ENCODE peak calls at places on chromosomes 3 and 15, in eight cellular contexts. One of them, this sample, is unnamed.

GRCh38 chr3:196793224-196793623 is 53.6 kb downstream of the PAK2 start:
- DNase-seq in esophagus muscularis mucosa: no peak
- DNase-seq in HFF-Myc: peak; percentile 20
- DNase-seq in ascending aorta: no peak
- DNase-seq in lung: no peak
- DNase-seq in heart right ventricle: no peak
- DNase-seq in IMR-90: peak; percentile 97
- DNase-seq in lower leg skin: no peak
- DNase-seq in this sample: no peak

GRCh38 chr3:172138792-172139507 is 99.6 kb downstream of the FNDC3B start:
- DNase-seq in esophagus muscularis mucosa: no peak
- DNase-seq in HFF-Myc: no peak
- DNase-seq in ascending aorta: no peak
- DNase-seq in lung: peak; percentile 65
- DNase-seq in heart right ventricle: peak; percentile 68
- DNase-seq in IMR-90: peak; percentile 40
- DNase-seq in lower leg skin: no peak
- DNase-seq in this sample: peak; percentile 74

GRCh38 chr3:160801386-160802118 is 45.5 kb downstream of the PPM1L start:
- DNase-seq in esophagus muscularis mucosa: no peak
- DNase-seq in HFF-Myc: no peak
- DNase-seq in ascending aorta: peak; percentile 25
- DNase-seq in lung: no peak
- DNase-seq in heart right ventricle: peak; percentile 56
- DNase-seq in IMR-90: peak; percentile 0
- DNase-seq in lower leg skin: peak; percentile 87
- DNase-seq in this sample: peak; percentile 83

GRCh38 chr3:90062018-90062417 is 954.6 kb downstream of the EPHA3 start:
- DNase-seq in esophagus muscularis mucosa: no peak
- DNase-seq in HFF-Myc: no peak
- DNase-seq in ascending aorta: no peak
- DNase-seq in lung: no peak
- DNase-seq in heart right ventricle: no peak
- DNase-seq in IMR-90: peak; percentile 2
- DNase-seq in lower leg skin: no peak
- DNase-seq in this sample: no peak

GRCh38 chr3:117998071-117998470 is 1036.6 kb downstream of the IGSF11 start:
- DNase-seq in esophagus muscularis mucosa: no peak
- DNase-seq in HFF-Myc: no peak
- DNase-seq in ascending aorta: no peak
- DNase-seq in lung: no peak
- DNase-seq in heart right ventricle: no peak
- DNase-seq in IMR-90: peak; percentile 74
- DNase-seq in lower leg skin: no peak
- DNase-seq in this sample: no peak

GRCh38 chr3:45665101-45665572 is 24.1 kb upstream of the SACM1L start:
- DNase-seq in esophagus muscularis mucosa: no peak
- DNase-seq in HFF-Myc: no peak
- DNase-seq in ascending aorta: no peak
- DNase-seq in lung: no peak
- DNase-seq in heart right ventricle: peak; percentile 76
- DNase-seq in IMR-90: peak; percentile 39
- DNase-seq in lower leg skin: no peak
- DNase-seq in this sample: peak; percentile 65

GRCh38 chr3:46545695-46546630 is 20.1 kb downstream of the LRRC2 start:
- DNase-seq in esophagus muscularis mucosa: peak; percentile 89
- DNase-seq in HFF-Myc: no peak
- DNase-seq in ascending aorta: no peak
- DNase-seq in lung: no peak
- DNase-seq in heart right ventricle: no peak
- DNase-seq in IMR-90: no peak
- DNase-seq in lower leg skin: no peak
- DNase-seq in this sample: no peak

GRCh38 chr3:101144080-101144479 is 150.9 kb upstream of the ABI3BP start:
- DNase-seq in esophagus muscularis mucosa: no peak
- DNase-seq in HFF-Myc: no peak
- DNase-seq in ascending aorta: no peak
- DNase-seq in lung: no peak
- DNase-seq in heart right ventricle: no peak
- DNase-seq in IMR-90: no peak
- DNase-seq in lower leg skin: no peak
- DNase-seq in this sample: no peak

GRCh38 chr3:119559441-119559963 is at the start of gene CD80:
- DNase-seq in esophagus muscularis mucosa: no peak
- DNase-seq in HFF-Myc: peak; percentile 5
- DNase-seq in ascending aorta: no peak
- DNase-seq in lung: peak; percentile 45
- DNase-seq in heart right ventricle: peak; percentile 34
- DNase-seq in IMR-90: peak; percentile 38
- DNase-seq in lower leg skin: no peak
- DNase-seq in this sample: peak; percentile 27

GRCh38 chr3:189486556-189486955 is 144.6 kb upstream of the TP63 start:
- DNase-seq in esophagus muscularis mucosa: no peak
- DNase-seq in HFF-Myc: no peak
- DNase-seq in ascending aorta: no peak
- DNase-seq in lung: no peak
- DNase-seq in heart right ventricle: no peak
- DNase-seq in IMR-90: no peak
- DNase-seq in lower leg skin: no peak
- DNase-seq in this sample: no peak

GRCh38 chr3:103127116-103127630 is 692.4 kb downstream of the ZPLD1 start:
- DNase-seq in esophagus muscularis mucosa: no peak
- DNase-seq in HFF-Myc: no peak
- DNase-seq in ascending aorta: no peak
- DNase-seq in lung: no peak
- DNase-seq in heart right ventricle: no peak
- DNase-seq in IMR-90: no peak
- DNase-seq in lower leg skin: no peak
- DNase-seq in this sample: no peak

GRCh38 chr3:47404955-47405790 is 24.4 kb downstream of the PTPN23 start:
- DNase-seq in esophagus muscularis mucosa: no peak
- DNase-seq in HFF-Myc: no peak
- DNase-seq in ascending aorta: no peak
- DNase-seq in lung: no peak
- DNase-seq in heart right ventricle: no peak
- DNase-seq in IMR-90: no peak
- DNase-seq in lower leg skin: no peak
- DNase-seq in this sample: no peak

GRCh38 chr15:63368503-63368902 is 13.1 kb downstream of the CA12 start:
- DNase-seq in esophagus muscularis mucosa: no peak
- DNase-seq in HFF-Myc: no peak
- DNase-seq in ascending aorta: no peak
- DNase-seq in lung: no peak
- DNase-seq in heart right ventricle: no peak
- DNase-seq in IMR-90: no peak
- DNase-seq in lower leg skin: no peak
- DNase-seq in this sample: no peak
- H3K4me3 ChIP-seq in esophagus muscularis mucosa: no peak overlapping the region
- H3K4me3 ChIP-seq in HFF-Myc: no peak overlapping the region
- H3K4me3 ChIP-seq in ascending aorta: no peak overlapping the region
- H3K4me3 ChIP-seq in lung: no peak overlapping the region
- H3K4me3 ChIP-seq in heart right ventricle: no peak overlapping the region
- H3K4me3 ChIP-seq in IMR-90: no peak overlapping the region
- H3K4me3 ChIP-seq in lower leg skin: no peak overlapping the region
- H3K4me3 ChIP-seq in this sample: no peak overlapping the region

DNA sequence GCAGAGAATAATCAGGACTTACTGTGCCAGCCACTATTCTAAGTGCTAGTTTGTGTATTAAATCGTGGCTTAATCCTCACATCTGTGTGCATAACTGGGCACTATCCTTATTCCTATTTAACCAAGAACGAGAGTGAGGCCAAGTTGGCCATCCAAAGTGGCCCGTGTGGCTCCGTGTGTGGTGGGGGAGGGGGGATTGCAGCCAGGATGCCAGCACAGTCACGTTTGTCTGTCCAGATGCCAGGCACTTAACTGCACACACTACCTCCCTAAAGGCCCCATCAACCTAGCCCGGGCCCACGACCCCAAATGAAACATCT is 64.4 kb upstream of the POLG start:
- DNase-seq in esophagus muscularis mucosa: no peak
- DNase-seq in HFF-Myc: no peak
- DNase-seq in ascending aorta: no peak
- DNase-seq in lung: no peak
- DNase-seq in heart right ventricle: no peak
- DNase-seq in IMR-90: no peak
- DNase-seq in lower leg skin: no peak
- DNase-seq in this sample: no peak
- H3K4me3 ChIP-seq in esophagus muscularis mucosa: peak overlapping the region; percentile 54
- H3K4me3 ChIP-seq in HFF-Myc: no peak overlapping the region
- H3K4me3 ChIP-seq in ascending aorta: peak overlapping the region; percentile 33
- H3K4me3 ChIP-seq in lung: no peak overlapping the region
- H3K4me3 ChIP-seq in heart right ventricle: no peak overlapping the region
- H3K4me3 ChIP-seq in IMR-90: no peak overlapping the region
- H3K4me3 ChIP-seq in lower leg skin: no peak overlapping the region
- H3K4me3 ChIP-seq in this sample: no peak overlapping the region

GRCh38 chr3:6861989-6862879 is 1.3 kb downstream of the GRM7 start:
- DNase-seq in esophagus muscularis mucosa: no peak
- DNase-seq in HFF-Myc: no peak
- DNase-seq in ascending aorta: no peak
- DNase-seq in lung: no peak
- DNase-seq in heart right ventricle: no peak
- DNase-seq in IMR-90: no peak
- DNase-seq in lower leg skin: no peak
- DNase-seq in this sample: no peak

GRCh38 chr3:6860149-6860548 is 766 bp upstream of the GRM7 start:
- DNase-seq in esophagus muscularis mucosa: no peak
- DNase-seq in HFF-Myc: no peak
- DNase-seq in ascending aorta: no peak
- DNase-seq in lung: no peak
- DNase-seq in heart right ventricle: no peak
- DNase-seq in IMR-90: no peak
- DNase-seq in lower leg skin: no peak
- DNase-seq in this sample: no peak

GRCh38 chr3:6862880-6863195 is 1.9 kb downstream of the GRM7 start:
- DNase-seq in esophagus muscularis mucosa: no peak
- DNase-seq in HFF-Myc: no peak
- DNase-seq in ascending aorta: no peak
- DNase-seq in lung: no peak
- DNase-seq in heart right ventricle: no peak
- DNase-seq in IMR-90: no peak
- DNase-seq in lower leg skin: no peak
- DNase-seq in this sample: no peak

GRCh38 chr3:6861331-6861988 is 545 bp downstream of the GRM7 start:
- DNase-seq in esophagus muscularis mucosa: no peak
- DNase-seq in HFF-Myc: no peak
- DNase-seq in ascending aorta: no peak
- DNase-seq in lung: no peak
- DNase-seq in heart right ventricle: no peak
- DNase-seq in IMR-90: no peak
- DNase-seq in lower leg skin: no peak
- DNase-seq in this sample: no peak

GRCh38 chr3:6860911-6861330 is at the start of gene GRM7:
- DNase-seq in esophagus muscularis mucosa: no peak
- DNase-seq in HFF-Myc: no peak
- DNase-seq in ascending aorta: no peak
- DNase-seq in lung: no peak
- DNase-seq in heart right ventricle: no peak
- DNase-seq in IMR-90: no peak
- DNase-seq in lower leg skin: no peak
- DNase-seq in this sample: no peak
- H3K4me3 ChIP-seq in esophagus muscularis mucosa: peak within 1 kb of the TSS; percentile 49
- H3K4me3 ChIP-seq in HFF-Myc: no peak within 1 kb of the TSS
- H3K4me3 ChIP-seq in ascending aorta: peak within 1 kb of the TSS; percentile 48
- H3K4me3 ChIP-seq in lung: no peak within 1 kb of the TSS
- H3K4me3 ChIP-seq in heart right ventricle: peak within 1 kb of the TSS; percentile 29
- H3K4me3 ChIP-seq in IMR-90: no peak within 1 kb of the TSS
- H3K4me3 ChIP-seq in lower leg skin: no peak within 1 kb of the TSS
- H3K4me3 ChIP-seq in this sample: no peak within 1 kb of the TSS

DNA sequence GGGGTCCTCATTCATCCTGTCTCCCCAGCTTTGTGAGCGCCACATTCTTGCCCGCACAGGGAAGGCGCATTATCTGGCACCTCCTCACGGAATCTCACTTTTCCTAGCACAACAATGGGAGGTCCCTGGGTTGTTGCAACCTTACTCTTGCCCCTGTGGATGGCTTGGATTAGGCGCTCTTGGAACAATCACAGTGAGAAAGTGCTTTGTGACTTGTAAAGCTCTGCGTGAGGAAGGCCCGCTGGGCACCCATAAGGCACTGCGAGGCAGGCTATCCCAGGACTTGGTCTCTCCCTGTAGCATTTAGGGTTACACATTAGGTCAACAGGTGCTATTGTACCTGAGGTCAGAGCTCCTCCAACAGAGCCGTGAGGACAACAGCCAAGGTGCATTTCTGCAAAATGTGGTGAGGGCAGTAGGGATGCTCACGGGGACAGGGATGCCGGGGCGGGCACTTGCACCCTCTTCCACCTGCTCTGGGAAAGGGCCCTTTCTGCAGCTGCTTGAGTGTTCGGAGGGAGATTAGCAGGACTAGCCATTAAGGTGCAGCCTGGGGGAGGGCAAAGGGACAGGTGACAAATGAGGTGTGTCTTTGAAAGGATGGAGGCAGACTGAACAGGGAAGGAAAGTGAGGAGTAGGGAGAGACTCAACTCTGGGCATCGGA is 13.9 kb upstream of the LRRC15 start:
- DNase-seq in esophagus muscularis mucosa: peak; percentile 70
- DNase-seq in HFF-Myc: no peak
- DNase-seq in ascending aorta: no peak
- DNase-seq in lung: no peak
- DNase-seq in heart right ventricle: no peak
- DNase-seq in IMR-90: no peak
- DNase-seq in lower leg skin: peak; percentile 81
- DNase-seq in this sample: no peak
- H3K4me3 ChIP-seq in esophagus muscularis mucosa: no peak overlapping the region
- H3K4me3 ChIP-seq in HFF-Myc: no peak overlapping the region
- H3K4me3 ChIP-seq in ascending aorta: no peak overlapping the region
- H3K4me3 ChIP-seq in lung: no peak overlapping the region
- H3K4me3 ChIP-seq in heart right ventricle: no peak overlapping the region
- H3K4me3 ChIP-seq in IMR-90: no peak overlapping the region
- H3K4me3 ChIP-seq in lower leg skin: no peak overlapping the region
- H3K4me3 ChIP-seq in this sample: no peak overlapping the region

GRCh38 chr15:75449585-75450306 is 1.7 kb downstream of the SIN3A start:
- DNase-seq in esophagus muscularis mucosa: no peak
- DNase-seq in HFF-Myc: no peak
- DNase-seq in ascending aorta: no peak
- DNase-seq in lung: no peak
- DNase-seq in heart right ventricle: no peak
- DNase-seq in IMR-90: no peak
- DNase-seq in lower leg skin: peak; percentile 85
- DNase-seq in this sample: no peak
- H3K4me3 ChIP-seq in esophagus muscularis mucosa: peak overlapping the region; percentile 89
- H3K4me3 ChIP-seq in HFF-Myc: peak overlapping the region; percentile 81
- H3K4me3 ChIP-seq in ascending aorta: peak overlapping the region; percentile 86
- H3K4me3 ChIP-seq in lung: no peak overlapping the region
- H3K4me3 ChIP-seq in heart right ventricle: peak overlapping the region; percentile 81
- H3K4me3 ChIP-seq in IMR-90: peak overlapping the region; percentile 84
- H3K4me3 ChIP-seq in lower leg skin: no peak overlapping the region
- H3K4me3 ChIP-seq in this sample: peak overlapping the region; percentile 84